ENCODE peak calls at places on chromosomes 4 and X, in six cellular contexts. M, U, V, C, F and N are unnamed samples. For H3K27me3 and H3K36me3, the result is how much of the 10 kb centered on the place peaks cover.

GRCh38 chr4:4524364-4524763 is 17.5 kb downstream of the STX18 start:
- DNase-seq in M (no peak), C (no peak), V (peak), U (peak), F (peak), N (no peak)

GRCh38 chrX:82384401-82384800 is 1123.7 kb upstream of the POU3F4 start:
- DNase-seq in C (no peak), V (no peak), M (no peak), U (no peak), F (no peak), N (no peak)

GRCh38 chr4:88283661-88284377 is 542 bp downstream of the PPM1K start:
- DNase-seq in V (peak), F (peak), C (peak), M (peak), U (peak), N (peak)

GRCh38 chr4:169092889-169093522 is 83.0 kb upstream of the CBR4 start:
- DNase-seq in C (no peak), F (no peak), U (no peak), M (no peak), V (no peak), N (no peak)

GRCh38 chr4:13347517-13348125 is 136.5 kb downstream of the RAB28 start:
- DNase-seq in M (no peak), C (no peak), U (no peak), F (no peak), V (no peak), N (no peak)

GRCh38 chrX:39258331-39258730 is 457.1 kb downstream of the MID1IP1 start:
- DNase-seq in F (no peak), M (no peak), V (no peak), U (no peak), C (no peak), N (no peak)

GRCh38 chr4:154348657-154349056 is 142.9 kb downstream of the DCHS2 start:
- DNase-seq in V (no peak), F (peak), M (no peak), C (no peak), U (no peak), N (no peak)

GRCh38 chr4:154618708-154619315 is 6.4 kb upstream of the FGG start:
- DNase-seq in U (peak), V (peak), C (peak), M (peak), F (peak), N (peak)

GRCh38 chr4:101651778-101652177 is 138.8 kb upstream of the BANK1 start:
- DNase-seq in M (peak), F (no peak), V (no peak), U (no peak), C (no peak), N (peak)

GRCh38 chrX:22526339-22526738 is 253.6 kb downstream of the CBLL2 start:
- DNase-seq in F (no peak), M (no peak), C (no peak), V (no peak), U (no peak), N (peak)

GRCh38 chr4:135508006-135508714 is 1306.6 kb upstream of the PABPC4L start:
- DNase-seq in C (no peak), F (no peak), U (no peak), M (no peak), V (no peak), N (peak)

GRCh38 chr4:188754372-188755002 is 615.2 kb downstream of the TRIML1 start:
- DNase-seq in M (no peak), C (no peak), F (peak), V (no peak), U (no peak), N (no peak)

GRCh38 chr4:6337331-6337935 is 67.8 kb downstream of the WFS1 start:
- DNase-seq in M (peak), C (no peak), F (no peak), V (no peak), U (no peak), N (no peak)
- H3K4me3 ChIP-seq in M (no peak), C (no peak), F (no peak), V (no peak), U (peak), N (no peak)

GRCh38 chr4:110640608-110641007 is 17.7 kb upstream of the PITX2 start:
- DNase-seq in M (no peak), C (no peak), F (no peak), U (no peak), V (no peak), N (no peak)
- H3K27me3 ChIP-seq in M (half or more), C (under half), F (half or more), U (under half), V (under half), N (under half)

GRCh38 chr4:102725229-102725628 is 35.5 kb downstream of the MANBA start:
- DNase-seq in U (no peak), M (no peak), F (no peak), C (no peak), V (no peak), N (no peak)
- H3K36me3 ChIP-seq in U (under half), M (under half), F (under half), C (under half), V (under half), N (under half)

GRCh38 chr4:18675586-18675985 is 654.0 kb upstream of the LCORL start:
- DNase-seq in V (no peak), U (no peak), C (no peak), F (no peak), M (no peak), N (no peak)

DNA sequence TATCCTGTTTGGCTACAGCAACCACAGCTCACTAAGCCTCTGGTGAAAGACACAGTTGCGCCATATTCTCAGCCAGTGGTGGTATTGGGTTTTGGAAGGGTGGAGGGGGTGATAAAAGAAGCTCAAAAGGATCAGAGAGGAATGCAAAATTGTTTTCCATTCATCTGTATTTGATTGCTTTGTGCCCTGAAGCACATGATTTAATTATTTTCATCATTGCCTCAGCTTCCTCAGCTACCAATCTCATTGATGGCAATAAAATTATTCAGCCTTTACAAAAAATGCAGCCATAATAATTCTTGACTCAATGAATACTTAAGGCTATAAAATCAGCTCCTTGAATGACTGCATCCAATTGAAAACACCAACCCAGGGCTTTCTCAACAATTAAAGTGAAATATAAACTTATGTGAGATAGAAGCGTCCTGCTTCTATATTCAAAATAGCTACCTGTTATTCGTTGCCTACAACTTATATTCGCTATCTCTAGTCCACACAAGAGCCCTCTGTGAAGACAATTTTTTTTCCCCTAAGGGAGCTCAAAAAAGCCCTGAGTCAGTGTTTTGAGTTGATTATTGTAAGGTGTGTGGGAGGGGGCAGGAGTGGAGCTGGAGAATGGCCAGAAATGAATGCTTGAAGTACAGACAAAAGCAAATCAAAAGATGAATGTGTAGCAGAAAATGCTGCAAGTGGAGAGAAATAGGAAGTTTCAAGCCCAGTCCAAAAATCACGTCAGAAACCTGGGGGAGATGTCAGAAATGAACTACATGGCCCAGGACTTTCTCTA is 654.8 kb upstream of the LCORL start:
- DNase-seq in V (no peak), F (no peak), C (peak), U (no peak), M (no peak), N (no peak)
- H3K4me3 ChIP-seq in V (no peak), F (no peak), C (no peak), U (no peak), M (no peak), N (no peak)

GRCh38 chrX:110341189-110342035 is 17.2 kb upstream of the RTL9 start:
- DNase-seq in V (no peak), F (no peak), C (no peak), U (no peak), M (no peak), N (peak)

DNA sequence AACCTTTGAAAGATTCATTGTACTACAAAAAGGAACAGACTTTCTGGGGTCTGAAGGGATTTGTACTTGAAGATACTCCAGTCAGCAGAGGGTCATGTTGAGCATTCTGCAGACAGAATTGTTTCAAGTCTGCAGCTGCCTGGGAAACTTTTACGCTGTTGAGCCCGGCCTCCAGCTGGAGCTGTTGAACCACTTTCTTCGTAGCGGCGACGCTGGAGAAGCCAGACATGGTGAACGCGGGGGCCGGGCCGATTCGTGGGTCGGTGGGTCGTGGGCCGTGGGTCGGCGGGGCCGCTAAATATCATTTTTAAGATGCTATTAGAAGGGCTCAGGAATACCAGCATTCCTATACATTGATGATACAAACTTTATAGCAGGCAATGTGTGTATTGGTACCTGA is 12.0 kb upstream of the RTL9 start:
- DNase-seq in F (peak), V (no peak), C (peak), U (no peak), M (peak), N (no peak)
- H3K27me3 ChIP-seq in F (under half), V (under half), C (under half), U (under half), M (under half), N (under half)

GRCh38 chr4:148239406-148239805 is 202.8 kb downstream of the NR3C2 start:
- DNase-seq in M (peak), V (no peak), U (peak), C (no peak), F (no peak), N (no peak)

GRCh38 chr4:148248824-148249223 is 193.4 kb downstream of the NR3C2 start:
- DNase-seq in V (no peak), C (no peak), U (no peak), F (no peak), M (no peak), N (no peak)

GRCh38 chr4:148243837-148244236 is 198.4 kb downstream of the NR3C2 start:
- DNase-seq in U (no peak), C (no peak), F (no peak), V (no peak), M (no peak), N (no peak)

GRCh38 chr4:148240241-148240640 is 202.0 kb downstream of the NR3C2 start:
- DNase-seq in V (no peak), U (no peak), C (no peak), M (no peak), F (no peak), N (no peak)

DNA sequence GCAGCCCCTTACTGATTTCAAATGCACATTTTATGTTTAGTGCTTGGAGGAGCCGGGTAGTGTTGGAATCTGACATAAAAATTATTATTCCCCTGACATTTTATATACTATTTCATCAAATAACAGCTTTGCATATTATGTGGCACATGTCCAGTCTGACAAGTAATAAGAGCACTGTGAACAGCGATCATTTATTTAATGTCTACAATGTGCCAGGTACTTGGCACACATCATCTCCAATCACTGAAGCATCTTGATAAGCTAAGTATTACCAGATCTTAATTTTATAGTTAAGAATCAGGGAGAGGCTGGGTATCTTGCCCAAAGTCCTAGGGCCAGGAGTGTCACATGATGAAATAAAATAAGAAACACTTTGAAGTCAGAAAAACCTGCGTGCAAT is 197.2 kb downstream of the NR3C2 start:
- DNase-seq in U (no peak), M (no peak), V (no peak), C (no peak), F (no peak), N (no peak)
- H3K36me3 ChIP-seq in U (under half), M (under half), V (under half), C (under half), F (under half), N (under half)

GRCh38 chr4:36568575-36568974 is 287.2 kb downstream of the DTHD1 start:
- DNase-seq in M (no peak), U (no peak), C (peak), V (no peak), F (no peak), N (no peak)
- H3K4me3 ChIP-seq in M (no peak), U (no peak), C (no peak), V (no peak), F (no peak), N (no peak)

DNA sequence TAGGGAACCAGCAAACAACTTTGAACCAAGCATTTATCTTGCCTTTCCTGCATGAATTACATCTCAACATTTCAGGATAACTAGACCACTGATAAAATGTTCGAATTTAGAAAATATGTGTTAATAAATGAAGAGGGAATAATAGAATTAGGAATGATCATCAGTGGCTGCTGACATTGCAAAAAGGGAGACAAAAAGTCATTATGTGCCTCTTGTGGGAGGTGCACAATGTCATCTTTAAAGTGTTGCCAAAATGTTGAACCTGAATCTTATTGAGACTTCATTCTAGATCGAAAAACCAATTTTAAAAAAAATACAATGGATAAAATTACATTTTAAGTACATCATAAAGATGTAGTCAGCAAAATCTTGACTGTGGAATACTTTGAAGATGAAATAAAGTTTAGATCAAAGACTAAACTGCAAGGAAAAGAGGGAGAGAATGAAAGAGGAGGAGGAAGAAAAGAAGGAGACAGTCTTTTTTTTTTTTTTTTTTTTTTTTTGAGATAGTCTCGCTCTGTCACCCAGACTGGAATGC is 299.3 kb downstream of the FBXW7 start:
- DNase-seq in C (no peak), U (no peak), F (no peak), M (no peak), V (no peak), N (no peak)
- H3K27me3 ChIP-seq in C (under half), U (under half), F (under half), M (under half), V (under half), N (under half)